ENCODE peak calls at places on chromosomes 11 and 22, in ten cellular contexts. One of them, this sample, is unnamed.

GRCh38 chr11:111761056-111761455 is 5.1 kb downstream of the PPP2R1B start:
- DNase-seq in stimulated activated CD4-positive, alpha-beta T cell treated with anti-CD3 and anti-CD28 coated beads, Interleukin-12 subunit alpha, Interleukin-12 subunit beta, amount 100 ng/mL, for 48 hours: no peak
- DNase-seq in WERI-Rb-1: no peak
- DNase-seq in iris pigment epithelial cell: no peak
- DNase-seq in A549: no peak
- DNase-seq in HTR-8/SVneo: no peak
- DNase-seq in T-cell: no peak
- DNase-seq in posterior cingulate gyrus: no peak
- DNase-seq in epithelial cell of esophagus: no peak
- DNase-seq in neural crest cell: no peak
- DNase-seq in this sample: no peak

GRCh38 chr22:47596176-47596690 is 833.8 kb downstream of the TBC1D22A start:
- DNase-seq in HTR-8/SVneo: no peak
- DNase-seq in WERI-Rb-1: no peak
- DNase-seq in stimulated activated CD4-positive, alpha-beta T cell treated with anti-CD3 and anti-CD28 coated beads, Interleukin-12 subunit alpha, Interleukin-12 subunit beta, amount 100 ng/mL, for 48 hours: no peak
- DNase-seq in neural crest cell: no peak
- DNase-seq in posterior cingulate gyrus: no peak
- DNase-seq in T-cell: no peak
- DNase-seq in iris pigment epithelial cell: no peak
- DNase-seq in A549: no peak
- DNase-seq in epithelial cell of esophagus: no peak
- DNase-seq in this sample: no peak

GRCh38 chr11:105589346-105589745 is 20.5 kb upstream of the GRIA4 start:
- DNase-seq in iris pigment epithelial cell: peak
- DNase-seq in A549: no peak
- DNase-seq in T-cell: no peak
- DNase-seq in neural crest cell: no peak
- DNase-seq in HTR-8/SVneo: no peak
- DNase-seq in stimulated activated CD4-positive, alpha-beta T cell treated with anti-CD3 and anti-CD28 coated beads, Interleukin-12 subunit alpha, Interleukin-12 subunit beta, amount 100 ng/mL, for 48 hours: no peak
- DNase-seq in WERI-Rb-1: no peak
- DNase-seq in epithelial cell of esophagus: no peak
- DNase-seq in posterior cingulate gyrus: no peak
- DNase-seq in this sample: peak

GRCh38 chr11:67302571-67303131 is 679 bp upstream of the SSH3 start:
- DNase-seq in T-cell: no peak
- DNase-seq in HTR-8/SVneo: no peak
- DNase-seq in neural crest cell: no peak
- DNase-seq in A549: peak
- DNase-seq in epithelial cell of esophagus: peak
- DNase-seq in stimulated activated CD4-positive, alpha-beta T cell treated with anti-CD3 and anti-CD28 coated beads, Interleukin-12 subunit alpha, Interleukin-12 subunit beta, amount 100 ng/mL, for 48 hours: no peak
- DNase-seq in posterior cingulate gyrus: peak
- DNase-seq in iris pigment epithelial cell: peak
- DNase-seq in WERI-Rb-1: peak
- DNase-seq in this sample: peak

GRCh38 chr11:103625624-103625965 is 410.8 kb upstream of the DDI1 start:
- DNase-seq in T-cell: no peak
- DNase-seq in iris pigment epithelial cell: no peak
- DNase-seq in WERI-Rb-1: no peak
- DNase-seq in posterior cingulate gyrus: no peak
- DNase-seq in neural crest cell: no peak
- DNase-seq in A549: no peak
- DNase-seq in epithelial cell of esophagus: no peak
- DNase-seq in HTR-8/SVneo: no peak
- DNase-seq in stimulated activated CD4-positive, alpha-beta T cell treated with anti-CD3 and anti-CD28 coated beads, Interleukin-12 subunit alpha, Interleukin-12 subunit beta, amount 100 ng/mL, for 48 hours: no peak
- DNase-seq in this sample: no peak

GRCh38 chr11:112182867-112183266 is 7.6 kb downstream of the BCO2 start:
- DNase-seq in epithelial cell of esophagus: no peak
- DNase-seq in WERI-Rb-1: no peak
- DNase-seq in A549: no peak
- DNase-seq in iris pigment epithelial cell: no peak
- DNase-seq in HTR-8/SVneo: no peak
- DNase-seq in stimulated activated CD4-positive, alpha-beta T cell treated with anti-CD3 and anti-CD28 coated beads, Interleukin-12 subunit alpha, Interleukin-12 subunit beta, amount 100 ng/mL, for 48 hours: no peak
- DNase-seq in T-cell: no peak
- DNase-seq in neural crest cell: no peak
- DNase-seq in posterior cingulate gyrus: no peak
- DNase-seq in this sample: no peak

GRCh38 chr22:17922925-17923898 is 101.1 kb downstream of the MICAL3 start:
- DNase-seq in HTR-8/SVneo: peak
- DNase-seq in WERI-Rb-1: no peak
- DNase-seq in stimulated activated CD4-positive, alpha-beta T cell treated with anti-CD3 and anti-CD28 coated beads, Interleukin-12 subunit alpha, Interleukin-12 subunit beta, amount 100 ng/mL, for 48 hours: no peak
- DNase-seq in epithelial cell of esophagus: no peak
- DNase-seq in neural crest cell: no peak
- DNase-seq in A549: no peak
- DNase-seq in posterior cingulate gyrus: no peak
- DNase-seq in T-cell: no peak
- DNase-seq in iris pigment epithelial cell: peak
- DNase-seq in this sample: peak

GRCh38 chr11:76436020-76436419 is 8.8 kb upstream of the EMSY start:
- DNase-seq in WERI-Rb-1: no peak
- DNase-seq in A549: no peak
- DNase-seq in epithelial cell of esophagus: no peak
- DNase-seq in T-cell: no peak
- DNase-seq in stimulated activated CD4-positive, alpha-beta T cell treated with anti-CD3 and anti-CD28 coated beads, Interleukin-12 subunit alpha, Interleukin-12 subunit beta, amount 100 ng/mL, for 48 hours: no peak
- DNase-seq in neural crest cell: no peak
- DNase-seq in posterior cingulate gyrus: no peak
- DNase-seq in iris pigment epithelial cell: peak
- DNase-seq in HTR-8/SVneo: no peak
- DNase-seq in this sample: peak

GRCh38 chr11:128666397-128666796 is 27.5 kb upstream of the FLI1 start:
- DNase-seq in iris pigment epithelial cell: no peak
- DNase-seq in posterior cingulate gyrus: no peak
- DNase-seq in stimulated activated CD4-positive, alpha-beta T cell treated with anti-CD3 and anti-CD28 coated beads, Interleukin-12 subunit alpha, Interleukin-12 subunit beta, amount 100 ng/mL, for 48 hours: no peak
- DNase-seq in WERI-Rb-1: no peak
- DNase-seq in T-cell: no peak
- DNase-seq in A549: no peak
- DNase-seq in HTR-8/SVneo: no peak
- DNase-seq in neural crest cell: no peak
- DNase-seq in epithelial cell of esophagus: no peak
- DNase-seq in this sample: no peak

GRCh38 chr11:122025757-122026156 is 90.3 kb downstream of the BLID start:
- DNase-seq in A549: no peak
- DNase-seq in stimulated activated CD4-positive, alpha-beta T cell treated with anti-CD3 and anti-CD28 coated beads, Interleukin-12 subunit alpha, Interleukin-12 subunit beta, amount 100 ng/mL, for 48 hours: no peak
- DNase-seq in epithelial cell of esophagus: no peak
- DNase-seq in posterior cingulate gyrus: no peak
- DNase-seq in neural crest cell: no peak
- DNase-seq in iris pigment epithelial cell: no peak
- DNase-seq in WERI-Rb-1: no peak
- DNase-seq in T-cell: no peak
- DNase-seq in HTR-8/SVneo: no peak
- DNase-seq in this sample: no peak

GRCh38 chr11:27028653-27029052 is 12.0 kb upstream of the BBOX1 start:
- DNase-seq in posterior cingulate gyrus: no peak
- DNase-seq in neural crest cell: no peak
- DNase-seq in stimulated activated CD4-positive, alpha-beta T cell treated with anti-CD3 and anti-CD28 coated beads, Interleukin-12 subunit alpha, Interleukin-12 subunit beta, amount 100 ng/mL, for 48 hours: no peak
- DNase-seq in iris pigment epithelial cell: no peak
- DNase-seq in T-cell: no peak
- DNase-seq in epithelial cell of esophagus: no peak
- DNase-seq in A549: no peak
- DNase-seq in HTR-8/SVneo: no peak
- DNase-seq in WERI-Rb-1: no peak
- DNase-seq in this sample: no peak

GRCh38 chr22:24516301-24516737 is 21.2 kb downstream of the UPB1 start:
- DNase-seq in HTR-8/SVneo: peak
- DNase-seq in neural crest cell: no peak
- DNase-seq in A549: peak
- DNase-seq in WERI-Rb-1: no peak
- DNase-seq in stimulated activated CD4-positive, alpha-beta T cell treated with anti-CD3 and anti-CD28 coated beads, Interleukin-12 subunit alpha, Interleukin-12 subunit beta, amount 100 ng/mL, for 48 hours: no peak
- DNase-seq in epithelial cell of esophagus: peak
- DNase-seq in iris pigment epithelial cell: peak
- DNase-seq in T-cell: no peak
- DNase-seq in posterior cingulate gyrus: no peak
- DNase-seq in this sample: peak

GRCh38 chr11:22768281-22768680 is 61.3 kb downstream of the SVIP start:
- DNase-seq in A549: no peak
- DNase-seq in stimulated activated CD4-positive, alpha-beta T cell treated with anti-CD3 and anti-CD28 coated beads, Interleukin-12 subunit alpha, Interleukin-12 subunit beta, amount 100 ng/mL, for 48 hours: no peak
- DNase-seq in iris pigment epithelial cell: no peak
- DNase-seq in T-cell: no peak
- DNase-seq in epithelial cell of esophagus: no peak
- DNase-seq in WERI-Rb-1: no peak
- DNase-seq in neural crest cell: no peak
- DNase-seq in HTR-8/SVneo: no peak
- DNase-seq in posterior cingulate gyrus: no peak
- DNase-seq in this sample: no peak

GRCh38 chr11:8586184-8586583 is 7.8 kb downstream of the STK33 start:
- DNase-seq in T-cell: no peak
- DNase-seq in HTR-8/SVneo: no peak
- DNase-seq in iris pigment epithelial cell: no peak
- DNase-seq in stimulated activated CD4-positive, alpha-beta T cell treated with anti-CD3 and anti-CD28 coated beads, Interleukin-12 subunit alpha, Interleukin-12 subunit beta, amount 100 ng/mL, for 48 hours: no peak
- DNase-seq in A549: no peak
- DNase-seq in neural crest cell: no peak
- DNase-seq in epithelial cell of esophagus: no peak
- DNase-seq in posterior cingulate gyrus: no peak
- DNase-seq in WERI-Rb-1: no peak
- DNase-seq in this sample: no peak

GRCh38 chr22:36979016-36979415 is 40.2 kb downstream of the TST start:
- DNase-seq in WERI-Rb-1: no peak
- DNase-seq in epithelial cell of esophagus: no peak
- DNase-seq in iris pigment epithelial cell: no peak
- DNase-seq in stimulated activated CD4-positive, alpha-beta T cell treated with anti-CD3 and anti-CD28 coated beads, Interleukin-12 subunit alpha, Interleukin-12 subunit beta, amount 100 ng/mL, for 48 hours: no peak
- DNase-seq in A549: no peak
- DNase-seq in HTR-8/SVneo: no peak
- DNase-seq in posterior cingulate gyrus: no peak
- DNase-seq in T-cell: no peak
- DNase-seq in neural crest cell: no peak
- DNase-seq in this sample: no peak

GRCh38 chr11:111707039-111707690 is 59.0 kb downstream of the PPP2R1B start:
- DNase-seq in HTR-8/SVneo: peak
- DNase-seq in posterior cingulate gyrus: no peak
- DNase-seq in T-cell: no peak
- DNase-seq in stimulated activated CD4-positive, alpha-beta T cell treated with anti-CD3 and anti-CD28 coated beads, Interleukin-12 subunit alpha, Interleukin-12 subunit beta, amount 100 ng/mL, for 48 hours: no peak
- DNase-seq in neural crest cell: no peak
- DNase-seq in iris pigment epithelial cell: peak
- DNase-seq in A549: no peak
- DNase-seq in epithelial cell of esophagus: peak
- DNase-seq in WERI-Rb-1: no peak
- DNase-seq in this sample: peak

GRCh38 chr11:64788321-64789215 is 10.2 kb upstream of the SF1 start:
- DNase-seq in T-cell: no peak
- DNase-seq in iris pigment epithelial cell: no peak
- DNase-seq in A549: no peak
- DNase-seq in WERI-Rb-1: no peak
- DNase-seq in posterior cingulate gyrus: no peak
- DNase-seq in neural crest cell: no peak
- DNase-seq in epithelial cell of esophagus: no peak
- DNase-seq in stimulated activated CD4-positive, alpha-beta T cell treated with anti-CD3 and anti-CD28 coated beads, Interleukin-12 subunit alpha, Interleukin-12 subunit beta, amount 100 ng/mL, for 48 hours: no peak
- DNase-seq in HTR-8/SVneo: no peak
- DNase-seq in this sample: no peak

GRCh38 chr11:9001736-9002135 is 2.1 kb downstream of the NRIP3 start:
- DNase-seq in HTR-8/SVneo: peak
- DNase-seq in T-cell: peak
- DNase-seq in posterior cingulate gyrus: no peak
- DNase-seq in epithelial cell of esophagus: peak
- DNase-seq in A549: no peak
- DNase-seq in stimulated activated CD4-positive, alpha-beta T cell treated with anti-CD3 and anti-CD28 coated beads, Interleukin-12 subunit alpha, Interleukin-12 subunit beta, amount 100 ng/mL, for 48 hours: peak
- DNase-seq in iris pigment epithelial cell: peak
- DNase-seq in WERI-Rb-1: no peak
- DNase-seq in neural crest cell: no peak
- DNase-seq in this sample: peak

GRCh38 chr22:38706101-38706884 is 549 bp downstream of the GTPBP1 start:
- DNase-seq in A549: no peak
- DNase-seq in epithelial cell of esophagus: peak
- DNase-seq in WERI-Rb-1: peak
- DNase-seq in posterior cingulate gyrus: peak
- DNase-seq in iris pigment epithelial cell: peak
- DNase-seq in HTR-8/SVneo: no peak
- DNase-seq in T-cell: peak
- DNase-seq in stimulated activated CD4-positive, alpha-beta T cell treated with anti-CD3 and anti-CD28 coated beads, Interleukin-12 subunit alpha, Interleukin-12 subunit beta, amount 100 ng/mL, for 48 hours: peak
- DNase-seq in neural crest cell: peak
- DNase-seq in this sample: peak

GRCh38 chr11:71269603-71270511 is 17.5 kb upstream of the SHANK2 start:
- DNase-seq in posterior cingulate gyrus: no peak
- DNase-seq in epithelial cell of esophagus: no peak
- DNase-seq in iris pigment epithelial cell: no peak
- DNase-seq in WERI-Rb-1: no peak
- DNase-seq in neural crest cell: no peak
- DNase-seq in HTR-8/SVneo: peak
- DNase-seq in A549: no peak
- DNase-seq in stimulated activated CD4-positive, alpha-beta T cell treated with anti-CD3 and anti-CD28 coated beads, Interleukin-12 subunit alpha, Interleukin-12 subunit beta, amount 100 ng/mL, for 48 hours: no peak
- DNase-seq in T-cell: no peak
- DNase-seq in this sample: no peak

GRCh38 chr11:129192150-129192549 is at the start of gene ARHGAP32:
- DNase-seq in epithelial cell of esophagus: peak
- DNase-seq in T-cell: peak
- DNase-seq in HTR-8/SVneo: no peak
- DNase-seq in posterior cingulate gyrus: no peak
- DNase-seq in A549: peak
- DNase-seq in iris pigment epithelial cell: no peak
- DNase-seq in stimulated activated CD4-positive, alpha-beta T cell treated with anti-CD3 and anti-CD28 coated beads, Interleukin-12 subunit alpha, Interleukin-12 subunit beta, amount 100 ng/mL, for 48 hours: no peak
- DNase-seq in neural crest cell: no peak
- DNase-seq in WERI-Rb-1: no peak
- DNase-seq in this sample: no peak

GRCh38 chr11:91243630-91244029 is 981.0 kb upstream of the FAT3 start:
- DNase-seq in WERI-Rb-1: no peak
- DNase-seq in A549: no peak
- DNase-seq in epithelial cell of esophagus: peak
- DNase-seq in posterior cingulate gyrus: no peak
- DNase-seq in stimulated activated CD4-positive, alpha-beta T cell treated with anti-CD3 and anti-CD28 coated beads, Interleukin-12 subunit alpha, Interleukin-12 subunit beta, amount 100 ng/mL, for 48 hours: no peak
- DNase-seq in HTR-8/SVneo: peak
- DNase-seq in neural crest cell: no peak
- DNase-seq in T-cell: no peak
- DNase-seq in iris pigment epithelial cell: peak
- DNase-seq in this sample: no peak

GRCh38 chr11:102163368-102163767 is 53.1 kb downstream of the YAP1 start:
- DNase-seq in epithelial cell of esophagus: no peak
- DNase-seq in posterior cingulate gyrus: no peak
- DNase-seq in A549: no peak
- DNase-seq in T-cell: no peak
- DNase-seq in WERI-Rb-1: no peak
- DNase-seq in stimulated activated CD4-positive, alpha-beta T cell treated with anti-CD3 and anti-CD28 coated beads, Interleukin-12 subunit alpha, Interleukin-12 subunit beta, amount 100 ng/mL, for 48 hours: no peak
- DNase-seq in iris pigment epithelial cell: no peak
- DNase-seq in HTR-8/SVneo: no peak
- DNase-seq in neural crest cell: no peak
- DNase-seq in this sample: no peak

GRCh38 chr11:75920886-75921285 is 105.9 kb downstream of the UVRAG start:
- DNase-seq in HTR-8/SVneo: no peak
- DNase-seq in A549: no peak
- DNase-seq in epithelial cell of esophagus: no peak
- DNase-seq in WERI-Rb-1: no peak
- DNase-seq in T-cell: no peak
- DNase-seq in stimulated activated CD4-positive, alpha-beta T cell treated with anti-CD3 and anti-CD28 coated beads, Interleukin-12 subunit alpha, Interleukin-12 subunit beta, amount 100 ng/mL, for 48 hours: no peak
- DNase-seq in posterior cingulate gyrus: no peak
- DNase-seq in neural crest cell: no peak
- DNase-seq in iris pigment epithelial cell: no peak
- DNase-seq in this sample: no peak